ENCODE peak calls at places on chromosomes 2 and 18, in five cellular contexts. One of them, this sample, is unnamed.

GRCh38 chr2:85694052-85695025 is at the start of gene GNLY:
- DNase-seq in body of pancreas: no peak
- DNase-seq in tibial artery: no peak
- DNase-seq in mammary epithelial cell: no peak
- DNase-seq in lower lobe of right lung: no peak
- DNase-seq in this sample: no peak

GRCh38 chr18:8701546-8702118 is 3.7 kb upstream of the MTCL1 start:
- DNase-seq in lower lobe of right lung: no peak
- DNase-seq in mammary epithelial cell: peak; percentile 56
- DNase-seq in tibial artery: no peak
- DNase-seq in body of pancreas: no peak
- DNase-seq in this sample: no peak

GRCh38 chr2:8652774-8653426 is 29.0 kb upstream of the ID2 start:
- DNase-seq in lower lobe of right lung: no peak
- DNase-seq in tibial artery: peak; percentile 15
- DNase-seq in mammary epithelial cell: no peak
- DNase-seq in body of pancreas: no peak
- DNase-seq in this sample: no peak

GRCh38 chr2:192499476-192499875 is 304.7 kb upstream of the TMEFF2 start:
- DNase-seq in mammary epithelial cell: peak; percentile 51
- DNase-seq in body of pancreas: no peak
- DNase-seq in tibial artery: no peak
- DNase-seq in lower lobe of right lung: no peak
- DNase-seq in this sample: no peak

GRCh38 chr2:222424281-222424728 is at the start of gene SGPP2:
- DNase-seq in tibial artery: no peak
- DNase-seq in mammary epithelial cell: no peak
- DNase-seq in body of pancreas: peak; percentile 26
- DNase-seq in lower lobe of right lung: peak; percentile 73
- DNase-seq in this sample: no peak

GRCh38 chr2:101900375-101900774 is 91.4 kb upstream of the IL1R2 start:
- DNase-seq in body of pancreas: no peak
- DNase-seq in tibial artery: no peak
- DNase-seq in lower lobe of right lung: no peak
- DNase-seq in mammary epithelial cell: no peak
- DNase-seq in this sample: no peak

GRCh38 chr2:1837458-1837857 is 93.1 kb upstream of the PXDN start:
- DNase-seq in lower lobe of right lung: no peak
- DNase-seq in tibial artery: no peak
- DNase-seq in body of pancreas: no peak
- DNase-seq in mammary epithelial cell: no peak
- DNase-seq in this sample: no peak

GRCh38 chr2:41668529-41668928 is 379.3 kb upstream of the PKDCC start:
- DNase-seq in lower lobe of right lung: no peak
- DNase-seq in mammary epithelial cell: no peak
- DNase-seq in tibial artery: no peak
- DNase-seq in body of pancreas: no peak
- DNase-seq in this sample: no peak

GRCh38 chr18:77103991-77104521 is 28.5 kb downstream of the MBP start:
- DNase-seq in mammary epithelial cell: no peak
- DNase-seq in tibial artery: no peak
- DNase-seq in body of pancreas: no peak
- DNase-seq in lower lobe of right lung: no peak
- DNase-seq in this sample: no peak

GRCh38 chr2:106104332-106105062 is 89.6 kb downstream of the UXS1 start:
- DNase-seq in mammary epithelial cell: peak; percentile 46
- DNase-seq in tibial artery: peak; percentile 55
- DNase-seq in body of pancreas: peak; percentile 69
- DNase-seq in lower lobe of right lung: no peak
- DNase-seq in this sample: peak; percentile 55

GRCh38 chr2:128412181-128412871 is 93.7 kb upstream of the HS6ST1 start:
- DNase-seq in mammary epithelial cell: no peak
- DNase-seq in lower lobe of right lung: no peak
- DNase-seq in tibial artery: no peak
- DNase-seq in body of pancreas: peak; percentile 6
- DNase-seq in this sample: peak; percentile 8

GRCh38 chr2:238704471-238705230 is 143.2 kb upstream of the TWIST2 start:
- DNase-seq in lower lobe of right lung: no peak
- DNase-seq in mammary epithelial cell: no peak
- DNase-seq in body of pancreas: no peak
- DNase-seq in tibial artery: no peak
- DNase-seq in this sample: no peak

GRCh38 chr2:221969087-221969829 is 329.5 kb downstream of the PAX3 start:
- DNase-seq in body of pancreas: peak; percentile 13
- DNase-seq in tibial artery: no peak
- DNase-seq in mammary epithelial cell: peak; percentile 23
- DNase-seq in lower lobe of right lung: no peak
- DNase-seq in this sample: no peak

GRCh38 chr2:96514521-96514920 is 9.4 kb upstream of the NEURL3 start:
- DNase-seq in mammary epithelial cell: peak; percentile 30
- DNase-seq in lower lobe of right lung: no peak
- DNase-seq in tibial artery: no peak
- DNase-seq in body of pancreas: no peak
- DNase-seq in this sample: no peak

GRCh38 chr2:203586151-203586550 is 51.0 kb upstream of the RAPH1 start:
- DNase-seq in lower lobe of right lung: no peak
- DNase-seq in tibial artery: no peak
- DNase-seq in mammary epithelial cell: no peak
- DNase-seq in body of pancreas: no peak
- DNase-seq in this sample: no peak

GRCh38 chr2:150474326-150475074 is 13.0 kb downstream of the RND3 start:
- DNase-seq in lower lobe of right lung: no peak
- DNase-seq in mammary epithelial cell: no peak
- DNase-seq in tibial artery: no peak
- DNase-seq in body of pancreas: no peak
- DNase-seq in this sample: no peak

GRCh38 chr2:150470435-150470834 is 17.0 kb downstream of the RND3 start:
- DNase-seq in tibial artery: no peak
- DNase-seq in lower lobe of right lung: no peak
- DNase-seq in mammary epithelial cell: no peak
- DNase-seq in body of pancreas: no peak
- DNase-seq in this sample: no peak

GRCh38 chr2:150469706-150470105 is 17.8 kb downstream of the RND3 start:
- DNase-seq in body of pancreas: no peak
- DNase-seq in mammary epithelial cell: no peak
- DNase-seq in lower lobe of right lung: no peak
- DNase-seq in tibial artery: no peak
- DNase-seq in this sample: no peak

GRCh38 chr2:150473767-150474166 is 13.7 kb downstream of the RND3 start:
- DNase-seq in tibial artery: no peak
- DNase-seq in mammary epithelial cell: no peak
- DNase-seq in body of pancreas: no peak
- DNase-seq in lower lobe of right lung: no peak
- DNase-seq in this sample: no peak

DNA sequence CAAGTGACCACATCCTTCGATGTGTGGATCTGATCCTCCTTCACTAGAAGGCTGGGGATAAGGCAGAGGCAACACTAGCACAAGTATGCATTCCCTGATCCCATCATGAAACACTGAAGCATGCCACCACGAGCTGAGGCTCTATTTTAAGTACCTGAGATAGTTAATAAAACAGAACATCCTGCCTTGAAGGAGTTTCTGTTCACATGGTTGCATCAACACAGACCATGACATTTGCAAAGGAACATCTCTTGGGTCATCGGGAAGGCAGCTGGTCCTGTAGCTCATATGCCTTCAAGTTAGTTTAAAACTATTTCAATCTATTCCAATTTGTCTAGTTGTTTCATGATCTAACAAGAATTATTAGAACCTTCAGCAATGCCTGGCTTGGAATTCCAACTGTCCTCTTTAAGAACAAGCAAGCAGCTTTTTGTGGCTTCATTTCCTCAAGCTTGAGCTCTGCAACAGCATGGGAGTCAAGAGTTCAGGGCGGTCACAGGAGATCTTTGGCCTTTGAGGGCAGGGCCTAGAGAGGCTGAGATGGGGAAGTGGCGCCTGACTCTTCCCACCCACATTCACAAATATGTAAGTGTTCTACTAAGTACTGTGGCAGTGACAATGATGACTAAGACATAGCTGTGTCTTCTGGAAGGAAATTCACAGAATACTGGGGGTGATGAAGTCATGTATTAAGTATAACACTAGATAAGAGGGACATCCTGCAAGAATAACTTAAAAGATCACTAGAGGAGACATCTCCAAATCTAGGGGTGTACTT is 15.2 kb downstream of the RND3 start:
- DNase-seq in tibial artery: peak; percentile 63
- DNase-seq in body of pancreas: no peak
- DNase-seq in mammary epithelial cell: no peak
- DNase-seq in lower lobe of right lung: peak; percentile 60
- DNase-seq in this sample: no peak
- H3K27ac ChIP-seq in tibial artery: peak overlapping the region; percentile 76
- H3K27ac ChIP-seq in body of pancreas: no peak overlapping the region
- H3K27ac ChIP-seq in mammary epithelial cell: peak overlapping the region; percentile 36
- H3K27ac ChIP-seq in lower lobe of right lung: peak overlapping the region; percentile 48
- H3K27ac ChIP-seq in this sample: no peak overlapping the region

DNA sequence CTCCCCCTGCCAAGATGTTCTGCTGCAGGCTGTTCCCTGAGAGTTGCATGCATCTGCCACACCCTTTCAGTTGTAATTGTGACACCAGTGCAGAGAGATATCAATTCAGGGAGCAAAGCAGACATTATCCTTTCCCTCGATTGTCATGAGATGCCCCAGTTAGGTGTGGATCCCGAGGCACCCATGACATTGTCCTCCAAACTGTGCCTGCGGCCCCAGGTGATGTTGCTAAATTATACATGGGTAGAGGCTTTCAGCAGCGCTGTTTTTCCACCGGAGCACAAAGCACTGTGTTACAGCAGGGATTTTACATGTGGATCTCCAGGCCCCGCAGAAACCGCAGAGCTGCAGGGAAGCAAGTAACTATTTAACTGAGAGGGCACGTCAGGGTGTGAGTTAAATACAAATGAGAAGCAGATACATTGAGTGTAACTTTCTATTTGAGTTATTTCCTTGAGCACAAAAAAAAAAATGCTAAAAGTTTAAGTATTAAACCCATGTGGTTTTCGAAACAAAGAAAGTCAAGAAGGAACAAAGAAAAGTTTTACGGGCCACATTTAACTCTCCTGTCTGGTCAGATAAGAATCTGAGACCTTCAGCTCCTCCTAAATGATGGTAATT is 90.3 kb upstream of the BCL2L11 start:
- DNase-seq in tibial artery: no peak
- DNase-seq in mammary epithelial cell: no peak
- DNase-seq in body of pancreas: no peak
- DNase-seq in lower lobe of right lung: no peak
- DNase-seq in this sample: no peak
- H3K4me1 ChIP-seq in tibial artery: no peaks in the 10 kb centered on the region
- H3K4me1 ChIP-seq in mammary epithelial cell: peaks cover 13% of the 10 kb centered on the region
- H3K4me1 ChIP-seq in body of pancreas: peaks cover 15% of the 10 kb centered on the region
- H3K4me1 ChIP-seq in lower lobe of right lung: peaks cover 45% of the 10 kb centered on the region
- H3K4me1 ChIP-seq in this sample: no peaks in the 10 kb centered on the region

GRCh38 chr2:109196081-109196875 is 67.3 kb downstream of the SH3RF3 start:
- DNase-seq in mammary epithelial cell: no peak
- DNase-seq in lower lobe of right lung: no peak
- DNase-seq in tibial artery: no peak
- DNase-seq in body of pancreas: no peak
- DNase-seq in this sample: no peak
- H3K27ac ChIP-seq in mammary epithelial cell: no peak overlapping the region
- H3K27ac ChIP-seq in lower lobe of right lung: no peak overlapping the region
- H3K27ac ChIP-seq in tibial artery: peak overlapping the region; percentile 41
- H3K27ac ChIP-seq in body of pancreas: no peak overlapping the region
- H3K27ac ChIP-seq in this sample: no peak overlapping the region

DNA sequence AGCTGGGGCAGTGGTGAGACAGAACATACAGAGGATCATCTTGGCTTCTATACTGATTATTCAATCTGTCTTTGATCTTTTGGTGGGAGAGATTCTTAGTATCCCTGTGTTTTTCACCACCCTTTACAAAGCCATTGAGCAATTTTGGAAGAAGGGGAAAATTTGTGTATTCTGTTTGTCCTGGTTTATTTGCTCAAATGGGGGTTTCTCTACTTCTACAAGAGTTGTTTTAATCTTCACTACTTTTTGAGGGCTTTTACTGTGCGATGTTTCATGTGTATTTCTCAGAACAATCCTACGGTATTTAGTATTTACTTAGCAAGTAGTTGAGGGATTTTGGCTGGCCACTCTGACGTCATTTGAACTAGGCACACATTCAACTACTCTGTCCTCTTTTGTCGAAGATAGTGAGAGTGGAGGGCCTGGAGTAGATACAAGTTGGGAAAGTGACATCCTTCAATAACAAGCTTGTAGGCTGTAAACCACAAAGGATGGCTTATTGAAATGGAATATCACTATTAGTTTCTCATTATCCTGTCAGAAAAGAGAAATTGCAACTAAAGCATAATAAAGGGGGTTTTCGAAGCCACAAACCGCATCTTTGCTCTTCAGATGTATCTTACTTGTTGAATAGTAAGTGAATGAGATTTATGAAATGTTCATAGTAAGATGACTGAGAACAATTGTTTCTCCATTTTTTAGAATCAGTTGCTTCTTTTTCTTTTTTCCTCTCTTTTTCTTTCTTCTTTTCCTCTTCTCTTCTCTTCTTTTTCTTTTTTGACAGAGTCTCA is 24.8 kb downstream of the FMNL2 start:
- DNase-seq in tibial artery: no peak
- DNase-seq in mammary epithelial cell: no peak
- DNase-seq in body of pancreas: no peak
- DNase-seq in lower lobe of right lung: no peak
- DNase-seq in this sample: no peak
- H3K4me1 ChIP-seq in tibial artery: peaks cover 6% of the 10 kb centered on the region
- H3K4me1 ChIP-seq in mammary epithelial cell: no peaks in the 10 kb centered on the region
- H3K4me1 ChIP-seq in body of pancreas: no peaks in the 10 kb centered on the region
- H3K4me1 ChIP-seq in lower lobe of right lung: peaks cover 5% of the 10 kb centered on the region
- H3K4me1 ChIP-seq in this sample: no peaks in the 10 kb centered on the region

GRCh38 chr2:230989731-230990130 is 6.2 kb upstream of the SPATA3 start:
- DNase-seq in body of pancreas: no peak
- DNase-seq in lower lobe of right lung: no peak
- DNase-seq in tibial artery: no peak
- DNase-seq in mammary epithelial cell: no peak
- DNase-seq in this sample: no peak
- H3K27ac ChIP-seq in body of pancreas: no peak overlapping the region
- H3K27ac ChIP-seq in lower lobe of right lung: no peak overlapping the region
- H3K27ac ChIP-seq in tibial artery: no peak overlapping the region
- H3K27ac ChIP-seq in mammary epithelial cell: no peak overlapping the region
- H3K27ac ChIP-seq in this sample: no peak overlapping the region

GRCh38 chr2:239729151-239729550 is 296.0 kb downstream of the NDUFA10 start:
- DNase-seq in mammary epithelial cell: no peak
- DNase-seq in lower lobe of right lung: peak; percentile 17
- DNase-seq in body of pancreas: no peak
- DNase-seq in tibial artery: no peak
- DNase-seq in this sample: no peak
- H3K4me1 ChIP-seq in mammary epithelial cell: no peaks in the 10 kb centered on the region
- H3K4me1 ChIP-seq in lower lobe of right lung: no peaks in the 10 kb centered on the region
- H3K4me1 ChIP-seq in body of pancreas: no peaks in the 10 kb centered on the region
- H3K4me1 ChIP-seq in tibial artery: peaks cover 6% of the 10 kb centered on the region
- H3K4me1 ChIP-seq in this sample: no peaks in the 10 kb centered on the region